ENCODE peak calls at places on chromosomes 1 and 21, in eight cellular contexts. G, V, T, L, F, B, J and Y are unnamed samples.

GRCh38 chr1:203467550-203467921 is 8.1 kb upstream of the PRELP start:
- DNase-seq in V (no peak), L (peak; percentile 89), G (peak; percentile 76), J (peak; percentile 86), B (peak; percentile 59), F (no peak), T (no peak), Y (no peak)

GRCh38 chr1:149978547-149979023 is 31.9 kb downstream of the OTUD7B start:
- DNase-seq in T (no peak), J (no peak), B (peak; percentile 37), V (no peak), G (no peak), F (peak; percentile 5), L (no peak), Y (no peak)

GRCh38 chr1:11886986-11887665 is 28.4 kb upstream of the NPPB start:
- DNase-seq in V (no peak), L (peak; percentile 57), F (no peak), J (peak; percentile 51), B (no peak), T (no peak), G (peak; percentile 71), Y (no peak)

GRCh38 chr1:213686983-213687382 is 300.8 kb upstream of the PROX1 start:
- DNase-seq in L (no peak), T (no peak), B (no peak), F (peak; percentile 77), V (no peak), J (no peak), G (no peak), Y (no peak)

GRCh38 chr1:26409191-26409751 is 1.3 kb upstream of the LIN28A start:
- DNase-seq in V (no peak), G (no peak), F (no peak), L (no peak), J (no peak), T (no peak), B (no peak), Y (no peak)

GRCh38 chr1:41800237-41800902 is 118.4 kb downstream of the HIVEP3 start:
- DNase-seq in L (peak; percentile 64), J (no peak), F (no peak), T (no peak), B (no peak), V (no peak), G (peak; percentile 80), Y (no peak)

GRCh38 chr1:212920895-212921294 is 29.4 kb upstream of the VASH2 start:
- DNase-seq in T (no peak), F (no peak), G (no peak), J (no peak), L (no peak), B (no peak), V (no peak), Y (no peak)

GRCh38 chr1:22572778-22573177 is 9.5 kb downstream of the EPHA8 start:
- DNase-seq in G (no peak), V (no peak), J (no peak), L (no peak), T (no peak), F (no peak), B (no peak), Y (no peak)

GRCh38 chr21:36860736-36861594 is 105.5 kb downstream of the HLCS start:
- DNase-seq in F (peak; percentile 52), J (no peak), T (no peak), V (peak; percentile 90), G (no peak), L (no peak), B (no peak), Y (peak; percentile 29)
- H3K27ac ChIP-seq in F (peak overlapping the region; percentile 77), J (peak overlapping the region; percentile 47), T (peak overlapping the region; percentile 78), V (peak overlapping the region; percentile 89), G (no peak overlapping the region), L (no peak overlapping the region), B (no peak overlapping the region), Y (peak overlapping the region; percentile 71)

GRCh38 chr1:88060112-88060673 is 623.9 kb upstream of the PKN2 start:
- DNase-seq in F (peak; percentile 85), B (no peak), G (no peak), T (no peak), V (peak; percentile 2), L (no peak), J (no peak), Y (no peak)
- H3K27ac ChIP-seq in F (peak overlapping the region; percentile 75), B (no peak overlapping the region), G (no peak overlapping the region), T (no peak overlapping the region), V (no peak overlapping the region), L (no peak overlapping the region), J (no peak overlapping the region), Y (no peak overlapping the region)

GRCh38 chr1:223763881-223764280 is 51.5 kb downstream of the CAPN2 start:
- DNase-seq in L (no peak), J (no peak), B (no peak), T (no peak), F (no peak), V (no peak), G (no peak), Y (no peak)
- H3K27ac ChIP-seq in L (no peak overlapping the region), J (no peak overlapping the region), B (no peak overlapping the region), T (no peak overlapping the region), F (no peak overlapping the region), V (peak overlapping the region; percentile 8), G (no peak overlapping the region), Y (no peak overlapping the region)

GRCh38 chr1:229251185-229251584 is 19.7 kb upstream of the RAB4A start:
- DNase-seq in B (no peak), J (no peak), L (no peak), F (no peak), V (no peak), T (no peak), G (no peak), Y (no peak)
- H3K27ac ChIP-seq in B (no peak overlapping the region), J (no peak overlapping the region), L (no peak overlapping the region), F (no peak overlapping the region), V (no peak overlapping the region), T (no peak overlapping the region), G (no peak overlapping the region), Y (no peak overlapping the region)

GRCh38 chr1:229888561-229889001 is 178.5 kb upstream of the GALNT2 start:
- DNase-seq in F (no peak), V (no peak), T (no peak), J (no peak), G (no peak), B (no peak), L (no peak), Y (no peak)

GRCh38 chr1:229886636-229887035 is 180.4 kb upstream of the GALNT2 start:
- DNase-seq in J (no peak), B (no peak), V (no peak), G (no peak), T (no peak), L (no peak), F (no peak), Y (no peak)

GRCh38 chr1:229888157-229888556 is 178.9 kb upstream of the GALNT2 start:
- DNase-seq in T (no peak), F (no peak), V (no peak), B (no peak), J (no peak), G (no peak), L (no peak), Y (no peak)

GRCh38 chr1:229885568-229886495 is 181.2 kb upstream of the GALNT2 start:
- DNase-seq in G (no peak), F (no peak), J (no peak), L (no peak), V (no peak), B (no peak), T (no peak), Y (no peak)

DNA sequence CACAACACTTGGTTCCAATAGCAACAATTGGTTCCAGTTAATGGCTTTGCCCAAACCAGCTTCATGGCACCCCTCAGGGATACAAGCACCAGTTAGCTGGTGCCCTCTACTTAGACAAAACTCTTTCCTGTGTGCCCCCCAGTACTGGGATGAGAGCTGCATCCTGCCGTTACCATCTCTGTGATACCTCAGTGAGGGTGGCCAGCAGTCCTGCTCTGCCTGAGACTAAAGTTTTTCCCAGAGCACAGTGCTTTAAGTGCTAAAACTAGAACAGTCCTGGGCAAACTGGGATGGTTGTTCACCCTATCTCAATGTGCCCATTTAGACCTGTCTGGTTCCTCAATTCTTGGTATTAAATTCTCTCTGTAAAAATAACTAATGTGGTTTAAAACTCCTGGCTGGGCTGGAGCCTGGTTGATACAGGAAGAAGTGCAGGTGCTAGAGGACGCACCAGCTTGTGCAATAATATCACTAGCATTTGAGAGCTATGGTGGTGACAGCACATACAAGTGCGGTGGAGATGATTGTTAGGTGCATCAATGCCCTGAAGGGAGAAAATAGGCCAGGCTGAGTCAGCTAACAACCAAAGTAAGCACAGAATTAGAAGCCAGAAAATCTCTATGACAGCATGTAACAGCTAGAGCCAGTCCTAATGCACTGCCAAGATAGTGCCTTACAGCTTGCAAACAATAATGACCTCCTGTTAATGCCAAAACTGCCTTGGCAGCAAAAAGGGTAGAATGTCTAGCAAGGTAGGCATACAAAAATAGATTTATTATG is 179.8 kb upstream of the GALNT2 start:
- DNase-seq in J (no peak), L (no peak), B (no peak), F (peak; percentile 97), V (no peak), T (no peak), G (no peak), Y (no peak)
- H3K27ac ChIP-seq in J (peak overlapping the region; percentile 98), L (no peak overlapping the region), B (peak overlapping the region; percentile 31), F (no peak overlapping the region), V (no peak overlapping the region), T (no peak overlapping the region), G (peak overlapping the region; percentile 68), Y (no peak overlapping the region)